ENCODE peak calls at places on chromosomes 2 and 18, in seven cellular contexts. K is psoas muscle, Z is GM23338, U is GM06990, R is endodermal cell, P is ovary, A is suprapubic skin. G is an unnamed sample. For H3K36me3, the result is how much of the 10 kb centered on the place peaks cover.

GRCh38 chr2:194223173-194223670 is 1433.8 kb upstream of the SLC39A10 start:
- DNase-seq in K (no peak), Z (peak), U (no peak), R (no peak), P (no peak), A (no peak), G (no peak)

GRCh38 chr18:32349728-32350395 is 120.8 kb downstream of the GAREM1 start:
- DNase-seq in K (no peak), Z (no peak), U (no peak), R (no peak), P (peak), A (peak), G (peak)

GRCh38 chr2:231058761-231059550 is 2.3 kb downstream of the PSMD1 start:
- DNase-seq in K (no peak), Z (no peak), U (no peak), R (no peak), P (no peak), A (no peak), G (no peak)

GRCh38 chr2:23430263-23430662 is 45.3 kb downstream of the KLHL29 start:
- DNase-seq in K (no peak), Z (no peak), U (no peak), R (peak), P (no peak), A (no peak), G (no peak)

GRCh38 chr2:3194828-3195227 is 182.8 kb downstream of the EIPR1 start:
- DNase-seq in K (peak), Z (no peak), U (no peak), R (no peak), P (no peak), A (no peak), G (no peak)

GRCh38 chr18:48324651-48325050 is 84.5 kb downstream of the ZBTB7C start:
- DNase-seq in K (no peak), Z (no peak), U (no peak), R (no peak), P (no peak), A (no peak), G (no peak)

GRCh38 chr2:232321156-232321816 is 57.3 kb upstream of the ALPP start:
- DNase-seq in K (peak), Z (peak), U (no peak), R (peak), P (no peak), A (no peak), G (no peak)

GRCh38 chr2:33420726-33421125 is 55.7 kb upstream of the RASGRP3 start:
- DNase-seq in K (no peak), Z (no peak), U (no peak), R (no peak), P (no peak), A (no peak), G (no peak)

GRCh38 chr2:8572712-8573233 is 109.1 kb upstream of the ID2 start:
- DNase-seq in K (no peak), Z (no peak), U (no peak), R (no peak), P (no peak), A (peak), G (no peak)

GRCh38 chr18:13527256-13527655 is 199.1 kb downstream of the FAM210A start:
- DNase-seq in K (no peak), Z (no peak), U (no peak), R (peak), P (no peak), A (no peak), G (no peak)

GRCh38 chr2:237290249-237290648 is 123.7 kb downstream of the COL6A3 start:
- DNase-seq in K (peak), Z (no peak), U (no peak), R (no peak), P (peak), A (peak), G (no peak)

GRCh38 chr2:180125245-180125962 is 118.3 kb upstream of the CWC22 start:
- DNase-seq in K (peak), Z (peak), U (peak), R (peak), P (peak), A (peak), G (peak)

GRCh38 chr2:40220177-40220925 is 231.5 kb downstream of the SLC8A1 start:
- DNase-seq in K (no peak), Z (no peak), U (no peak), R (no peak), P (no peak), A (no peak), G (no peak)

GRCh38 chr18:43931439-43931838 is 654.1 kb upstream of the SYT4 start:
- DNase-seq in K (no peak), Z (no peak), U (no peak), R (no peak), P (no peak), A (no peak), G (no peak)

GRCh38 chr2:240585681-240586197 is 795 bp upstream of the CAPN10 start:
- DNase-seq in K (peak), Z (no peak), U (peak), R (no peak), P (peak), A (no peak), G (no peak)

GRCh38 chr2:32272279-32272678 is 5.4 kb upstream of the YIPF4 start:
- DNase-seq in K (no peak), Z (no peak), U (no peak), R (no peak), P (no peak), A (no peak), G (no peak)

GRCh38 chr18:9135912-9136314 is 668 bp upstream of the ANKRD12 start:
- DNase-seq in K (no peak), Z (peak), U (no peak), R (peak), P (no peak), A (no peak), G (peak)

GRCh38 chr2:101328474-101329007 is 20.0 kb upstream of the RNF149 start:
- DNase-seq in K (no peak), Z (no peak), U (no peak), R (no peak), P (no peak), A (no peak), G (no peak)

GRCh38 chr2:168359082-168359481 is 97.0 kb upstream of the CERS6 start:
- DNase-seq in K (no peak), Z (no peak), U (no peak), R (no peak), P (no peak), A (no peak), G (no peak)

GRCh38 chr2:10810175-10811161 is 2.1 kb downstream of the PDIA6 start:
- DNase-seq in K (no peak), Z (no peak), U (peak), R (peak), P (no peak), A (no peak), G (no peak)

GRCh38 chr18:35478520-35479435 is 19.0 kb downstream of the INO80C start:
- DNase-seq in K (no peak), Z (no peak), U (no peak), R (no peak), P (no peak), A (no peak), G (peak)

GRCh38 chr2:207473203-207473865 is 56.4 kb upstream of the CREB1 start:
- DNase-seq in K (no peak), Z (peak), U (peak), R (peak), P (peak), A (no peak), G (peak)

GRCh38 chr2:15673919-15674636 is 82.4 kb downstream of the DDX1 start:
- DNase-seq in K (no peak), Z (no peak), U (no peak), R (peak), P (no peak), A (no peak), G (peak)

GRCh38 chr2:85998071-85998991 is 107.4 kb downstream of the POLR1A start:
- DNase-seq in K (peak), Z (peak), U (no peak), R (peak), P (peak), A (peak), G (no peak)

GRCh38 chr2:17309186-17309585 is 209.1 kb downstream of the RAD51AP2 start:
- DNase-seq in K (no peak), Z (no peak), U (no peak), R (no peak), P (no peak), A (no peak), G (no peak)

GRCh38 chr2:201344663-201345366 is 12.3 kb downstream of the FLACC1 start:
- DNase-seq in K (no peak), Z (peak), U (peak), R (peak), P (no peak), A (no peak), G (peak)

GRCh38 chr2:39881948-39882347 is 102.9 kb upstream of the THUMPD2 start:
- DNase-seq in K (no peak), Z (no peak), U (no peak), R (no peak), P (no peak), A (no peak), G (no peak)

GRCh38 chr18:22983175-22983574 is 50.0 kb downstream of the RBBP8 start:
- DNase-seq in K (no peak), Z (peak), U (peak), R (no peak), P (no peak), A (no peak), G (peak)

GRCh38 chr2:223247136-223247535 is 195.1 kb downstream of the KCNE4 start:
- DNase-seq in K (no peak), Z (peak), U (no peak), R (peak), P (no peak), A (no peak), G (peak)

GRCh38 chr18:38174594-38174993 is 609.0 kb upstream of the CELF4 start:
- DNase-seq in K (no peak), Z (no peak), U (no peak), R (no peak), P (no peak), A (no peak), G (no peak)

GRCh38 chr18:72541871-72542690 is 2.1 kb downstream of the CBLN2 start:
- DNase-seq in K (peak), Z (peak), U (peak), R (peak), P (no peak), A (no peak), G (no peak)

GRCh38 chr2:27831279-27832050 is 58.7 kb downstream of the RBKS start:
- DNase-seq in K (no peak), Z (no peak), U (no peak), R (no peak), P (no peak), A (no peak), G (no peak)

GRCh38 chr2:83584674-83585073 is 874.4 kb downstream of the SUCLG1 start:
- DNase-seq in K (no peak), Z (peak), U (no peak), R (no peak), P (no peak), A (no peak), G (no peak)

GRCh38 chr2:38037325-38037724 is 38.6 kb downstream of the CYP1B1 start:
- DNase-seq in K (no peak), Z (no peak), U (no peak), R (no peak), P (no peak), A (no peak), G (no peak)

GRCh38 chr2:43576983-43577892 is 18.6 kb downstream of the THADA start:
- DNase-seq in K (no peak), Z (peak), U (no peak), R (no peak), P (no peak), A (no peak), G (peak)

GRCh38 chr2:195532628-195533271 is 124.3 kb upstream of the SLC39A10 start:
- DNase-seq in K (no peak), Z (no peak), U (peak), R (no peak), P (no peak), A (no peak), G (no peak)

GRCh38 chr18:49456794-49457193 is 3.7 kb downstream of the DYM start:
- DNase-seq in K (no peak), Z (no peak), U (no peak), R (no peak), P (no peak), A (no peak), G (no peak)

GRCh38 chr2:12741361-12741760 is 24.6 kb downstream of the TRIB2 start:
- DNase-seq in K (no peak), Z (no peak), U (no peak), R (no peak), P (no peak), A (no peak), G (no peak)
- H3K36me3 ChIP-seq in K (under half), Z (under half), U (under half), R (under half), P (under half), A (under half), G (under half)

DNA sequence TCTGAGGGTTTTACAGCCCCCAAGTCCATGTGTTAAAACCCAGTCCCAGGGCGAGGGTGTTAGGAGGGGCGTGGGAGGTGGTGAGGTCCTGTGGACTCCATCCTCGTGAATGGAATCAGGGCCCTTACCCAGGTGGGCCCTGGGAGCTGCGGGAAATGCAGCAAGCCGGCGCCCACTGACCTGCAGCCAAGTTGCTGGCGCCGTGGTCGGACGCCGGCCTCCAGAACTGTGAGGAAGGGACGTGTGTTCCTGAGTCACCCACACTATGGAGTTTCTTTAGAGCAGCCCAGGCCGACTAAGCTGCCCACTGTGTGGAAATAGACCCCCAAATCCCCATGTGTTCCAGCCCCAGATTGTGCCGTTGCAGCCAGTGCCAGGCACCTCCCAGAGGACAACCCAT is 26.4 kb downstream of the CTDP1 start:
- DNase-seq in K (no peak), Z (no peak), U (no peak), R (no peak), P (no peak), A (no peak), G (no peak)
- H3K36me3 ChIP-seq in K (under half), Z (under half), U (under half), R (half or more), P (under half), A (half or more), G (under half)

GRCh38 chr2:121162893-121163292 is 122.1 kb downstream of the TFCP2L1 start:
- DNase-seq in K (no peak), Z (no peak), U (no peak), R (no peak), P (no peak), A (no peak), G (no peak)
- H3K36me3 ChIP-seq in K (under half), Z (under half), U (under half), R (under half), P (under half), A (under half), G (under half)

GRCh38 chr2:152594792-152595191 is 122.5 kb downstream of the PRPF40A start:
- DNase-seq in K (peak), Z (no peak), U (no peak), R (no peak), P (no peak), A (peak), G (no peak)
- H3K36me3 ChIP-seq in K (under half), Z (under half), U (under half), R (under half), P (under half), A (under half), G (under half)

G was measured in HepG2.